ENCODE peak calls at places on chromosome 17, in six cellular contexts. D is cardiac fibroblast, B is NCI-H446 treated with DMSO at 0.1 percent for 48 hours, A is progenitor cell of endocrine pancreas, M is ureter, C is WTC11. O is an unnamed sample.

GRCh38 chr17:68089881-68090280 is 54.3 kb downstream of the KPNA2 start:
- DNase-seq in D (peak), B (no peak), A (no peak), M (peak), C (no peak), O (no peak)

GRCh38 chr17:81652901-81653771 is 3.2 kb downstream of the PDE6G start:
- DNase-seq in D (no peak), B (no peak), A (no peak), M (no peak), C (peak), O (no peak)

GRCh38 chr17:32258383-32259121 is 7.1 kb upstream of the RHBDL3 start:
- DNase-seq in D (no peak), B (peak), A (no peak), M (no peak), C (no peak), O (no peak)

GRCh38 chr17:79839363-79840203 is at the start of gene CBX4:
- DNase-seq in D (peak), B (peak), A (peak), M (peak), C (peak), O (peak)

GRCh38 chr17:44872131-44872768 is 24.6 kb downstream of the HIGD1B start:
- DNase-seq in D (no peak), B (peak), A (no peak), M (peak), C (no peak), O (no peak)

GRCh38 chr17:67359960-67360817 is 6.2 kb downstream of the PSMD12 start:
- DNase-seq in D (peak), B (no peak), A (no peak), M (no peak), C (no peak), O (no peak)

GRCh38 chr17:15169676-15170075 is 95.5 kb downstream of the PMP22 start:
- DNase-seq in D (peak), B (no peak), A (no peak), M (no peak), C (no peak), O (no peak)

GRCh38 chr17:13362341-13363122 is 239.2 kb downstream of the HS3ST3A1 start:
- DNase-seq in D (peak), B (no peak), A (no peak), M (no peak), C (no peak), O (no peak)

GRCh38 chr17:81120695-81121621 is 44.3 kb upstream of the PVALEF start:
- DNase-seq in D (no peak), B (no peak), A (no peak), M (no peak), C (no peak), O (no peak)

GRCh38 chr17:61235821-61236197 is 163.8 kb upstream of the TBX2 start:
- DNase-seq in D (peak), B (no peak), A (no peak), M (no peak), C (no peak), O (no peak)

GRCh38 chr17:45836047-45837044 is 8.3 kb upstream of the SPPL2C start:
- DNase-seq in D (no peak), B (no peak), A (no peak), M (no peak), C (no peak), O (no peak)

GRCh38 chr17:2180768-2181167 is 122.8 kb downstream of the SMG6 start:
- DNase-seq in D (no peak), B (no peak), A (no peak), M (no peak), C (no peak), O (no peak)

GRCh38 chr17:35084987-35085386 is 21.5 kb upstream of the RFFL start:
- DNase-seq in D (peak), B (no peak), A (no peak), M (no peak), C (no peak), O (no peak)